ENCODE peak calls at places on chromosomes 3 and 15, in seven cellular contexts. K is transverse colon; U is body of pancreas; E is tibial artery; Y is right atrium auricular region; V is CD8-positive, alpha-beta memory T cell; L is lower lobe of right lung. I is an unnamed sample.

GRCh38 chr3:98514948-98515347 is 7.8 kb downstream of the CLDND1 start:
- DNase-seq in K (no peak), U (no peak), E (no peak), Y (no peak), V (no peak), L (no peak), I (no peak)

GRCh38 chr3:65953881-65954733 is 84.6 kb downstream of the MAGI1 start:
- DNase-seq in K (peak; percentile 72), U (peak; percentile 95), E (peak; percentile 73), Y (no peak), V (no peak), L (peak; percentile 55), I (no peak)

GRCh38 chr15:63634154-63634553 is 37.0 kb downstream of the FBXL22 start:
- DNase-seq in K (no peak), U (no peak), E (no peak), Y (no peak), V (no peak), L (no peak), I (no peak)

GRCh38 chr3:38755130-38755529 is 60.9 kb downstream of the SCN10A start:
- DNase-seq in K (no peak), U (no peak), E (no peak), Y (no peak), V (no peak), L (no peak), I (no peak)

GRCh38 chr3:50297384-50297775 is 1.8 kb downstream of the HYAL3 start:
- DNase-seq in K (no peak), U (peak; percentile 12), E (no peak), Y (no peak), V (no peak), L (no peak), I (no peak)

GRCh38 chr15:27826902-27827321 is 272.2 kb downstream of the OCA2 start:
- DNase-seq in K (no peak), U (no peak), E (no peak), Y (peak; percentile 26), V (no peak), L (no peak), I (no peak)

GRCh38 chr3:55651011-55651410 is 163.9 kb upstream of the WNT5A start:
- DNase-seq in K (no peak), U (no peak), E (no peak), Y (no peak), V (no peak), L (no peak), I (no peak)

GRCh38 chr3:27559835-27560234 is 75.7 kb upstream of the SLC4A7 start:
- DNase-seq in K (no peak), U (peak; percentile 26), E (peak; percentile 74), Y (peak; percentile 75), V (no peak), L (no peak), I (no peak)

GRCh38 chr3:112197131-112197530 is 64.1 kb upstream of the GCSAM start:
- DNase-seq in K (no peak), U (no peak), E (no peak), Y (no peak), V (no peak), L (no peak), I (no peak)

GRCh38 chr3:195255571-195256501 is 15.1 kb downstream of the XXYLT1 start:
- DNase-seq in K (no peak), U (no peak), E (peak; percentile 64), Y (no peak), V (no peak), L (no peak), I (no peak)

GRCh38 chr15:55247276-55247675 is 42.3 kb downstream of the RAB27A start:
- DNase-seq in K (no peak), U (no peak), E (no peak), Y (no peak), V (no peak), L (no peak), I (no peak)

GRCh38 chr15:63827113-63827512 is 6.6 kb downstream of the HERC1 start:
- DNase-seq in K (no peak), U (no peak), E (no peak), Y (no peak), V (no peak), L (no peak), I (no peak)

GRCh38 chr15:58442122-58442521 is 10.3 kb downstream of the LIPC start:
- DNase-seq in K (no peak), U (no peak), E (no peak), Y (no peak), V (no peak), L (no peak), I (no peak)

GRCh38 chr15:100292010-100292409 is 49.8 kb downstream of the ADAMTS17 start:
- DNase-seq in K (no peak), U (no peak), E (no peak), Y (no peak), V (no peak), L (no peak), I (no peak)

GRCh38 chr15:100298257-100298656 is 43.5 kb downstream of the ADAMTS17 start:
- DNase-seq in K (no peak), U (no peak), E (no peak), Y (no peak), V (no peak), L (no peak), I (no peak)

GRCh38 chr15:100301905-100302431 is 39.8 kb downstream of the ADAMTS17 start:
- DNase-seq in K (no peak), U (no peak), E (no peak), Y (no peak), V (no peak), L (no peak), I (no peak)

GRCh38 chr15:100295939-100296338 is 45.8 kb downstream of the ADAMTS17 start:
- DNase-seq in K (no peak), U (no peak), E (no peak), Y (no peak), V (no peak), L (no peak), I (no peak)

DNA sequence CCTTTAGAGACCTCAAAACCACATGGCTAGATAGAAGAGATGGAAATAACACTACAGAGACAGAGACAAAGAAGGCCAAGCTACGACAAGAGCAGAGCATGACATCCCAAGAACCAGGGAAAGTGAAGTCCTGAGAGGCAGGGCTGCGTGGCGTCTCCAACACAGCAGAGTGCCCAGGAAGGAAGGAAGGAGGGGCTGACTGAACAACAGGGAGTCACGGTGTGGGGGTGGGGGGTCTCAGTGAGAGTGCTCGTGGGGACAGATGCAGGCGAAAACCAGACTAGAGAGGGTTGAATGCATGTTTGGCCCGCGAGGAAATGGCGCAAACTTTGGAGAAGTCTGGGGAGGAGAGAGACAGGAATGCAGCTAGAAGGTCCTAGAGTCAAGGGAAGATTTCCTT is 44.0 kb downstream of the ADAMTS17 start:
- DNase-seq in K (no peak), U (no peak), E (no peak), Y (no peak), V (no peak), L (no peak), I (no peak)
- H3K4me1 ChIP-seq in K (no peaks in the 10 kb centered on the region), U (no peaks in the 10 kb centered on the region), E (no peaks in the 10 kb centered on the region), Y (no peaks in the 10 kb centered on the region), V (no peaks in the 10 kb centered on the region), L (no peaks in the 10 kb centered on the region), I (no peaks in the 10 kb centered on the region)

DNA sequence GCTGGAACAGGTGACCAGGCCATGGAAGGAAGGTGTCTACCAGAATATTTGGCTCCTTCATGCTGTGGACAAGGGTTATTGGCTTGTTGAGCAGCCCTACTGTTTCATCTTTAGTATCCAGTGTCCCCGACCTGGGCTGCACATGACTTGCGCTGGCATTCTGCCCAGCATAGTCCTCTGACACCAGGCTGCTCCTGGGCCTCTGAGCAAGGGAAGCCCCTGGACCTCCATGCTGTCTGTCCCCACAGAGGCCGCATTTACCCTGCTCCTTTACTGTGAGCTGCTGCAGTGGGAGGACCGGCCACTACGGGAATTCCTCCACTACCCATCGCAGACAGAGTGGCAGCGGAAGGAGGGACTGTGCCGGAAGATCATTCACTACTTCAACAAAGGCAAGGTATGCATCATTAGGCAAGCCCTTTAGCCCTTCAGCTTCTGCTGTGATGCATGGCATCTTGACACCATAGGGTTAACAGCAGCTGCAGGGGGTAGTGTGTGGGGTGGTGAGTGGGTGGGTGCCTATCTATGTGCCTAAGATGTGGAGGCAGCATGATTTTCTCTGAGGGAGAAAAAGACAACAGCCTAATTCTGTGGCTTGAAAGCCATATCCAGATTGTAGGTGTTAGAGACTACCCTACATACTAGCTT is 44.0 kb upstream of the MANF start:
- DNase-seq in K (no peak), U (no peak), E (no peak), Y (no peak), V (no peak), L (no peak), I (no peak)
- H3K27ac ChIP-seq in K (peak overlapping the region; percentile 46), U (no peak overlapping the region), E (peak overlapping the region; percentile 70), Y (peak overlapping the region; percentile 53), V (no peak overlapping the region), L (peak overlapping the region; percentile 48), I (no peak overlapping the region)

GRCh38 chr3:32422943-32423342 is 31.3 kb downstream of the CMTM7 start:
- DNase-seq in K (no peak), U (no peak), E (no peak), Y (no peak), V (no peak), L (no peak), I (no peak)

GRCh38 chr3:32421991-32422859 is 30.6 kb downstream of the CMTM7 start:
- DNase-seq in K (peak; percentile 91), U (peak; percentile 97), E (peak; percentile 96), Y (peak; percentile 93), V (no peak), L (peak; percentile 93), I (no peak)

GRCh38 chr3:32419766-32420137 is 28.1 kb downstream of the CMTM7 start:
- DNase-seq in K (no peak), U (no peak), E (no peak), Y (no peak), V (no peak), L (no peak), I (no peak)

GRCh38 chr3:32421185-32421584 is 29.5 kb downstream of the CMTM7 start:
- DNase-seq in K (no peak), U (no peak), E (no peak), Y (peak; percentile 47), V (no peak), L (no peak), I (no peak)

DNA sequence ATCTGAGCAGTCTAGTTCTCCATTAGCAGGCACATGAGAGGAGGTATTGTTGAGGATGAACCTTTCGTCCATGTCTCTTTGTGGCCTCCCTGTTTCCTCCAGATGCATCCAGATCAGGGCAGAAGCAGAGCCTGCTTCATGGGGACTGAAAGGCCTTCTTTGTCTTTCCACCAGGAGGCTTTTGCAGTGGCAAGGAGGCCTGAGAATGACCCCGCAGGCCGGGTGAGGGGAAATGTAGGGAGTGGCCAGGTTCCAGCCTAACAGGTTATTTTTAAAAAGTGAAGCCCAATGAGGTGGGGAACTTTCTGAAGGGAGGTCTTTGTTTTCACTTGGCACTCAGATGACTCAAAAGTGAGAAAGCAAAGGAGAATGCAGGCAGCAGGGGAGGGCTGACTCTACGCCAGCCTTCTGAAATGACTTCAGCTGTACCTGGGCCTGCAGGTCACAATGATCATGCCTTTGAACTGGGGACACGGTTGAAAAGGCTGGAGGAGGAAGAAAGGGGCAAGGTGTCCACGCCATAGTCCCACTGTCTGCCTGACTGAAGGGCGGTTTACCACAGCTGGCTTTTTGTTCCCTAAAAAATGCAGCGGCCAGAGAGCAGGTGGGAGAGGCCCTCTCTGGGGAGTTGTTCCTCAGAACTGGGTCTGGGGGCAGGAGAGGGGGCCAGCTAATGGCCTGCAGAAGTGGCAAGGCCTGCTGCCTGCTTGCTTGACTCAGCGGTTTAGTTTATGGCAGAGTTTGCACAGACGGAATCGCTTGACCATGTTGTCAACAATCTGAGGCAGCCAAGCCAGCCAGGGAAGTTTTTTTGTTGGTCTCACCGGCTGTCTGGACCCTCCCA is 28.7 kb downstream of the CMTM7 start:
- DNase-seq in K (no peak), U (peak; percentile 79), E (no peak), Y (peak; percentile 57), V (no peak), L (no peak), I (no peak)
- H3K4me1 ChIP-seq in K (peaks cover 43% of the 10 kb centered on the region), U (peaks cover 83% of the 10 kb centered on the region), E (no peaks in the 10 kb centered on the region), Y (peaks cover 40% of the 10 kb centered on the region), V (peaks cover 94% of the 10 kb centered on the region), L (peaks cover 66% of the 10 kb centered on the region), I (no peaks in the 10 kb centered on the region)

GRCh38 chr3:101835676-101836075 is 13.6 kb upstream of the NFKBIZ start:
- DNase-seq in K (no peak), U (no peak), E (no peak), Y (no peak), V (no peak), L (no peak), I (no peak)
- H3K27ac ChIP-seq in K (no peak overlapping the region), U (no peak overlapping the region), E (no peak overlapping the region), Y (no peak overlapping the region), V (no peak overlapping the region), L (no peak overlapping the region), I (no peak overlapping the region)